ENCODE peak calls at places on chromosomes 6 and 20, in five cellular contexts. J, R, M, L and Y are unnamed samples.
A peak's percentile ranks its signal among the peaks of the same experiment; 100 is the strongest.

GRCh38 chr20:36150847-36151539 is 3.5 kb upstream of the EPB41L1 start:
- DNase-seq in J (no peak), R (no peak), M (no peak), L (no peak), Y (no peak)

GRCh38 chr6:131122516-131122915 is 12.8 kb upstream of the AKAP7 start:
- DNase-seq in J (no peak), R (no peak), M (no peak), L (no peak), Y (no peak)

GRCh38 chr6:116682334-116682712 is 1.3 kb downstream of the KPNA5 start:
- DNase-seq in J (peak; percentile 49), R (peak; percentile 22), M (no peak), L (no peak), Y (peak; percentile 8)

GRCh38 chr20:50838707-50839385 is 44.0 kb downstream of the BCAS4 start:
- DNase-seq in J (no peak), R (no peak), M (no peak), L (no peak), Y (no peak)

GRCh38 chr20:57470212-57470522 is 54.8 kb downstream of the CTCFL start:
- DNase-seq in J (no peak), R (no peak), M (no peak), L (no peak), Y (no peak)

GRCh38 chr20:3067139-3068009 is 4.0 kb upstream of the OXT start:
- DNase-seq in J (no peak), R (no peak), M (no peak), L (no peak), Y (peak; percentile 26)

GRCh38 chr6:163757506-163757905 is 343.0 kb downstream of the QKI start:
- DNase-seq in J (no peak), R (no peak), M (no peak), L (no peak), Y (peak; percentile 73)

GRCh38 chr6:137167702-137168377 is 5.6 kb downstream of the IL22RA2 start:
- DNase-seq in J (no peak), R (no peak), M (no peak), L (no peak), Y (no peak)